ENCODE peak calls at places on chromosomes 4 and X, in five cellular contexts. H, Y, Z, D and P are unnamed samples.

GRCh38 chrX:77447339-77448149 is at the start of gene FGF16:
- DNase-seq in H (no peak), Y (no peak), Z (no peak), D (no peak), P (peak; percentile 33)

GRCh38 chr4:2254665-2255500 is 7.0 kb downstream of the MXD4 start:
- DNase-seq in H (no peak), Y (no peak), Z (no peak), D (no peak), P (no peak)

GRCh38 chr4:99885063-99885664 is 9.1 kb downstream of the LAMTOR3 start:
- DNase-seq in H (peak; percentile 38), Y (peak; percentile 39), Z (peak; percentile 2), D (no peak), P (peak; percentile 33)

GRCh38 chrX:97616883-97617510 is 733.3 kb downstream of the RPA4 start:
- DNase-seq in H (peak; percentile 74), Y (peak; percentile 81), Z (no peak), D (no peak), P (peak; percentile 77)

GRCh38 chr4:159363376-159363775 is 260.5 kb downstream of the RAPGEF2 start:
- DNase-seq in H (peak; percentile 27), Y (no peak), Z (no peak), D (no peak), P (no peak)

GRCh38 chr4:48462363-48462762 is 20.8 kb upstream of the SLC10A4 start:
- DNase-seq in H (no peak), Y (no peak), Z (no peak), D (peak; percentile 61), P (no peak)

GRCh38 chr4:108141213-108142045 is 27.3 kb downstream of the LEF1 start:
- DNase-seq in H (no peak), Y (no peak), Z (peak; percentile 83), D (peak; percentile 34), P (no peak)

GRCh38 chr4:85153221-85153620 is 186.7 kb upstream of the WDFY3 start:
- DNase-seq in H (no peak), Y (no peak), Z (no peak), D (no peak), P (peak; percentile 10)

GRCh38 chr4:167233523-167234387 is 539 bp downstream of the SPOCK3 start:
- DNase-seq in H (no peak), Y (peak; percentile 19), Z (no peak), D (no peak), P (peak; percentile 23)

GRCh38 chr4:102608190-102608589 is 107.0 kb downstream of the NFKB1 start:
- DNase-seq in H (peak; percentile 54), Y (peak; percentile 50), Z (no peak), D (no peak), P (no peak)

GRCh38 chrX:139179592-139179991 is 350.9 kb upstream of the F9 start:
- DNase-seq in H (no peak), Y (peak; percentile 23), Z (no peak), D (no peak), P (no peak)

GRCh38 chr4:83646538-83646937 is 110.6 kb downstream of the GPAT3 start:
- DNase-seq in H (no peak), Y (no peak), Z (no peak), D (no peak), P (no peak)

GRCh38 chr4:113293043-113293560 is 243.6 kb downstream of the ANK2 start:
- DNase-seq in H (peak; percentile 68), Y (peak; percentile 27), Z (no peak), D (no peak), P (no peak)

GRCh38 chrX:84924624-84925023 is 79.1 kb upstream of the APOOL start:
- DNase-seq in H (no peak), Y (no peak), Z (no peak), D (no peak), P (no peak)

GRCh38 chrX:109362101-109362500 is 119.8 kb downstream of the GUCY2F start:
- DNase-seq in H (no peak), Y (no peak), Z (no peak), D (no peak), P (no peak)

GRCh38 chrX:57573754-57574153 is 18.1 kb upstream of the ZXDB start:
- DNase-seq in H (peak; percentile 17), Y (peak; percentile 13), Z (peak; percentile 22), D (peak; percentile 3), P (peak; percentile 11)

GRCh38 chr4:39698424-39699009 is 581 bp downstream of the UBE2K start:
- DNase-seq in H (no peak), Y (peak; percentile 37), Z (peak; percentile 1), D (peak; percentile 2), P (peak; percentile 64)

GRCh38 chr4:8762951-8763735 is 108.5 kb downstream of the HMX1 start:
- DNase-seq in H (no peak), Y (no peak), Z (no peak), D (no peak), P (no peak)

GRCh38 chr4:139943277-139943676 is 210.7 kb downstream of the MAML3 start:
- DNase-seq in H (no peak), Y (no peak), Z (no peak), D (no peak), P (no peak)

GRCh38 chr4:113116414-113117345 is 67.2 kb downstream of the ANK2 start:
- DNase-seq in H (no peak), Y (peak; percentile 51), Z (no peak), D (peak; percentile 48), P (no peak)

GRCh38 chr4:186839122-186840037 is 115.7 kb upstream of the FAT1 start:
- DNase-seq in H (peak; percentile 92), Y (peak; percentile 42), Z (no peak), D (no peak), P (peak; percentile 84)

GRCh38 chr4:106329027-106329618 is 12.8 kb downstream of the AIMP1 start:
- DNase-seq in H (peak; percentile 53), Y (peak; percentile 55), Z (peak; percentile 4), D (no peak), P (peak; percentile 69)

GRCh38 chr4:40193018-40193571 is 3.7 kb upstream of the RHOH start:
- DNase-seq in H (no peak), Y (no peak), Z (no peak), D (no peak), P (no peak)

GRCh38 chr4:38831653-38832052 is 25.0 kb downstream of the TLR6 start:
- DNase-seq in H (peak; percentile 72), Y (no peak), Z (no peak), D (no peak), P (no peak)

GRCh38 chr4:175784986-175785525 is 27.0 kb downstream of the GPM6A start:
- DNase-seq in H (no peak), Y (no peak), Z (no peak), D (no peak), P (no peak)

GRCh38 chrX:112840382-112841113 is at the start of gene AMOT:
- DNase-seq in H (peak; percentile 60), Y (peak; percentile 80), Z (peak; percentile 64), D (peak; percentile 74), P (peak; percentile 77)

GRCh38 chrX:131747173-131747572 is 203.3 kb downstream of the OR13H1 start:
- DNase-seq in H (peak; percentile 90), Y (peak; percentile 86), Z (peak; percentile 84), D (peak; percentile 78), P (no peak)

GRCh38 chr4:40713798-40714197 is 36.0 kb upstream of the NSUN7 start:
- DNase-seq in H (no peak), Y (no peak), Z (no peak), D (no peak), P (no peak)